ENCODE peak calls at places on chromosomes 4 and X, in eight cellular contexts. J is tibial nerve, Z is heart left ventricle, R is gastrocnemius medialis, O is OCI-LY7, X is upper lobe of right lung, F is right lobe of liver, L is GM23248. P is an unnamed sample.

GRCh38 chrX:57821703-57822375 is 88.4 kb downstream of the ZXDA start:
- DNase-seq in O (peak), X (no peak), Z (peak), R (peak), J (peak), L (peak), F (no peak), P (no peak)

GRCh38 chrX:69216911-69217310 is 51.7 kb upstream of the PJA1 start:
- DNase-seq in Z (no peak), F (no peak), R (no peak), J (no peak), O (no peak), X (peak), L (no peak), P (no peak)

GRCh38 chr4:5206391-5206790 is 155.1 kb downstream of the STK32B start:
- DNase-seq in L (peak), X (no peak), O (no peak), J (peak), R (peak), Z (peak), F (no peak), P (peak)

GRCh38 chr4:66585767-66586166 is 915.5 kb upstream of the EPHA5 start:
- DNase-seq in L (no peak), X (no peak), O (peak), Z (no peak), F (no peak), R (no peak), J (no peak), P (no peak)

GRCh38 chr4:113844369-113844768 is 82.8 kb upstream of the CAMK2D start:
- DNase-seq in Z (no peak), L (no peak), F (no peak), R (no peak), X (no peak), O (peak), J (no peak), P (no peak)

GRCh38 chrX:148784137-148784536 is 283.7 kb downstream of the AFF2 start:
- DNase-seq in R (no peak), J (no peak), O (no peak), Z (no peak), F (no peak), L (no peak), X (no peak), P (no peak)

GRCh38 chrX:31060013-31060412 is 11.8 kb downstream of the FTHL17 start:
- DNase-seq in O (no peak), Z (no peak), J (no peak), F (no peak), X (no peak), L (no peak), R (no peak), P (no peak)

GRCh38 chr4:177107288-177107901 is 202.3 kb upstream of the NEIL3 start:
- DNase-seq in J (no peak), O (no peak), X (no peak), R (no peak), Z (no peak), L (peak), F (no peak), P (no peak)

GRCh38 chr4:15963001-15963451 is at the start of gene FGFBP2:
- DNase-seq in X (no peak), Z (peak), L (peak), O (peak), R (no peak), F (peak), J (peak), P (no peak)

GRCh38 chr4:52588097-52588496 is 71.0 kb downstream of the USP46 start:
- DNase-seq in R (peak), Z (peak), O (peak), F (peak), L (peak), X (no peak), J (peak), P (peak)

GRCh38 chr4:188408244-188409067 is 269.2 kb downstream of the TRIML1 start:
- DNase-seq in L (peak), O (no peak), J (no peak), F (no peak), X (no peak), Z (no peak), R (no peak), P (no peak)

GRCh38 chrX:14359316-14359715 is 170.0 kb upstream of the GLRA2 start:
- DNase-seq in R (no peak), X (no peak), O (no peak), F (no peak), Z (no peak), J (no peak), L (no peak), P (no peak)

GRCh38 chr4:3630934-3631585 is 98.8 kb upstream of the LRPAP1 start:
- DNase-seq in O (no peak), R (no peak), F (peak), X (no peak), J (no peak), L (no peak), Z (no peak), P (no peak)

GRCh38 chr4:78629991-78630541 is 78.5 kb downstream of the ANXA3 start:
- DNase-seq in Z (no peak), L (no peak), J (no peak), R (no peak), O (no peak), X (no peak), F (no peak), P (no peak)

GRCh38 chr4:174475528-174475927 is 46.8 kb downstream of the HPGD start:
- DNase-seq in F (no peak), J (no peak), R (no peak), X (no peak), O (no peak), L (no peak), Z (no peak), P (no peak)

GRCh38 chr4:98663226-98664006 is 5.0 kb upstream of the TSPAN5 start:
- DNase-seq in X (no peak), F (peak), R (no peak), Z (peak), L (no peak), O (no peak), J (no peak), P (no peak)

GRCh38 chr4:152534541-152535231 is 1.2 kb downstream of the FBXW7 start:
- DNase-seq in X (peak), F (peak), Z (peak), R (peak), L (peak), O (peak), J (no peak), P (no peak)

GRCh38 chr4:149522031-149522430 is 293.6 kb downstream of the IQCM start:
- DNase-seq in L (no peak), J (no peak), Z (no peak), X (no peak), F (no peak), O (no peak), R (no peak), P (no peak)

GRCh38 chr4:2258091-2259035 is 3.5 kb downstream of the MXD4 start:
- DNase-seq in X (peak), J (no peak), O (no peak), L (no peak), F (peak), R (peak), Z (peak), P (no peak)

GRCh38 chr4:68895561-68896198 is 55.9 kb downstream of the UGT2A3 start:
- DNase-seq in F (no peak), J (no peak), X (no peak), Z (no peak), L (no peak), R (no peak), O (no peak), P (no peak)

GRCh38 chrX:2192584-2193272 is 308.0 kb downstream of the DHRSX start:
- DNase-seq in Z (no peak), J (no peak), L (no peak), F (no peak), R (no peak), O (no peak), X (no peak), P (no peak)

DNA sequence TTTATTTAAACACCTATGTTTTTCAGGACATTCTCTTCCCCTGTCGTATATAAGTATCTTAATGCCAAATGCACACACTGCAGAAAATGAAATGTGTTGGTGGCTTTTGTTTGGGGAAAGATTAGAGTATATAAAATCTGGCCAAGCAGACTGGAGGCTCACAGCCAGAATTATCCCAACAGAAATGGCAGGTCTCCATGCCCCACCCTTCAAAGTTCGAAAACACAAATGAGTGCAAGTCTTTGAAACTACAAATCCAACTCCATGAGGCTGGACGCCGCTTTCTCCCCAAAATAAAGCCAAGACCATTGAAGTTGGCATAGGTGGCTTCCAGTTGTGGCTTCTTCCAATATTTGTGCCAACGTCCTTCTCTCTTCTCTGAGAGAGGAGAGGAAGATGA is 72.0 kb downstream of the APBB2 start:
- DNase-seq in L (peak), O (no peak), J (peak), Z (no peak), R (peak), X (no peak), F (no peak), P (no peak)
- H3K27ac ChIP-seq in L (peak), O (no peak), J (peak), Z (peak), R (peak), X (peak), F (peak), P (peak)

DNA sequence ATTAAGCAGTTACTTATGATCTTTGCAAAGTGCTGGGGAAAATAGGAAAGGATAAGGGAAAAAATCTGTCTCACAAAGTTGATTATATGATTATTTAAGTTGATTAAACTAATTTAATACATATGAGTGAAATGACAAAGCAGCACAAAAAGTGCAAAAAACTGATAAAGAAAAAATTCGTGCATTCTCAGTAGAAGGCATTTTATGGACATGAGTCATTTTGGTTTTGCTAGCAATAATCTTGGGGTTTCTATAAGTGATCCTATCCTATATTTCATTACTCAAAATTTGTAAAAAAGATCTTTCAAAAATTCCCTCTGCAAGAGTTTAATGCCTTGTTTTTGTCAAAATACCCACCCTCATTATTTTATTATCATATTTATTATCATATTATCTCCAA is 224.2 kb upstream of the ANXA10 start:
- DNase-seq in L (peak), X (no peak), F (no peak), O (no peak), R (no peak), J (no peak), Z (no peak), P (no peak)
- H3K27ac ChIP-seq in L (no peak), X (no peak), F (no peak), O (no peak), R (no peak), J (no peak), Z (no peak), P (no peak)

GRCh38 chrX:39771089-39771488 is 326.7 kb downstream of the BCOR start:
- DNase-seq in L (no peak), F (no peak), J (no peak), O (no peak), Z (no peak), X (no peak), R (no peak), P (no peak)
- H3K27ac ChIP-seq in L (no peak), F (no peak), J (no peak), O (no peak), Z (no peak), X (no peak), R (no peak), P (no peak)

GRCh38 chr4:128459547-128459946 is 171.9 kb upstream of the PGRMC2 start:
- DNase-seq in X (no peak), O (no peak), Z (no peak), J (no peak), R (no peak), L (no peak), F (no peak), P (no peak)

GRCh38 chr4:128463006-128463405 is 175.4 kb upstream of the PGRMC2 start:
- DNase-seq in Z (no peak), F (no peak), R (no peak), J (no peak), L (no peak), X (no peak), O (no peak), P (no peak)

GRCh38 chr4:128465523-128465922 is 177.9 kb upstream of the PGRMC2 start:
- DNase-seq in O (no peak), F (no peak), Z (no peak), X (no peak), R (no peak), J (no peak), L (no peak), P (no peak)

GRCh38 chr4:128461300-128462103 is 173.9 kb upstream of the PGRMC2 start:
- DNase-seq in O (no peak), R (no peak), F (no peak), J (peak), Z (no peak), L (peak), X (no peak), P (no peak)

GRCh38 chr4:128462104-128462783 is 174.6 kb upstream of the PGRMC2 start:
- DNase-seq in F (no peak), O (no peak), X (no peak), R (no peak), L (no peak), Z (no peak), J (no peak), P (no peak)
- H3K27ac ChIP-seq in F (no peak), O (no peak), X (no peak), R (no peak), L (peak), Z (no peak), J (peak), P (no peak)

GRCh38 chrX:53093177-53093655 is 726 bp upstream of the KANTR start:
- DNase-seq in O (peak), Z (peak), J (peak), F (peak), X (peak), L (peak), R (peak), P (no peak)
- H3K27ac ChIP-seq in O (peak), Z (peak), J (peak), F (peak), X (peak), L (peak), R (peak), P (peak)

GRCh38 chr4:119738901-119739300 is 110.3 kb upstream of the PDE5A start:
- DNase-seq in J (no peak), F (no peak), O (no peak), R (no peak), X (no peak), L (no peak), Z (no peak), P (no peak)

GRCh38 chr4:119731778-119732177 is 103.2 kb upstream of the PDE5A start:
- DNase-seq in F (no peak), J (no peak), L (no peak), Z (no peak), X (no peak), R (no peak), O (no peak), P (no peak)

GRCh38 chr4:119733431-119733830 is 104.8 kb upstream of the PDE5A start:
- DNase-seq in Z (no peak), F (no peak), X (no peak), O (no peak), R (no peak), L (no peak), J (no peak), P (no peak)

GRCh38 chr4:119736559-119736958 is 108.0 kb upstream of the PDE5A start:
- DNase-seq in L (peak), J (no peak), X (no peak), F (no peak), R (no peak), O (no peak), Z (no peak), P (no peak)

GRCh38 chr4:119735136-119735770 is 106.6 kb upstream of the PDE5A start:
- DNase-seq in X (no peak), R (no peak), L (peak), Z (no peak), O (no peak), F (no peak), J (no peak), P (no peak)
- H3K27ac ChIP-seq in X (peak), R (peak), L (peak), Z (peak), O (no peak), F (no peak), J (peak), P (no peak)

GRCh38 chr4:27357283-27357682 is 496.6 kb downstream of the STIM2 start:
- DNase-seq in X (no peak), R (no peak), O (no peak), Z (no peak), F (no peak), J (no peak), L (peak), P (no peak)
- H3K27ac ChIP-seq in X (no peak), R (no peak), O (no peak), Z (no peak), F (no peak), J (no peak), L (no peak), P (no peak)

GRCh38 chr4:7964890-7965662 is 25.4 kb upstream of the AFAP1 start:
- DNase-seq in O (no peak), X (no peak), Z (peak), L (peak), J (peak), R (peak), F (peak), P (no peak)

GRCh38 chr4:7966281-7967062 is 26.8 kb upstream of the AFAP1 start:
- DNase-seq in X (no peak), Z (no peak), R (no peak), F (no peak), J (no peak), L (no peak), O (no peak), P (no peak)

GRCh38 chr4:7962609-7963508 is 23.2 kb upstream of the AFAP1 start:
- DNase-seq in X (no peak), O (no peak), Z (no peak), J (no peak), F (no peak), R (no peak), L (no peak), P (no peak)

GRCh38 chr4:7963691-7964090 is 24.0 kb upstream of the AFAP1 start:
- DNase-seq in O (no peak), J (no peak), L (no peak), R (no peak), Z (no peak), F (no peak), X (no peak), P (no peak)

GRCh38 chr4:7964459-7964858 is 24.8 kb upstream of the AFAP1 start:
- DNase-seq in F (no peak), L (no peak), Z (no peak), R (no peak), O (no peak), X (no peak), J (no peak), P (no peak)
- H3K27ac ChIP-seq in F (no peak), L (no peak), Z (no peak), R (peak), O (no peak), X (peak), J (no peak), P (no peak)

GRCh38 chr4:18578307-18578706 is 556.8 kb upstream of the LCORL start:
- DNase-seq in L (no peak), X (no peak), O (no peak), J (no peak), R (no peak), F (no peak), Z (no peak), P (no peak)

GRCh38 chr4:18582841-18583240 is 561.3 kb upstream of the LCORL start:
- DNase-seq in R (no peak), Z (no peak), J (no peak), O (no peak), L (no peak), F (no peak), X (no peak), P (no peak)

DNA sequence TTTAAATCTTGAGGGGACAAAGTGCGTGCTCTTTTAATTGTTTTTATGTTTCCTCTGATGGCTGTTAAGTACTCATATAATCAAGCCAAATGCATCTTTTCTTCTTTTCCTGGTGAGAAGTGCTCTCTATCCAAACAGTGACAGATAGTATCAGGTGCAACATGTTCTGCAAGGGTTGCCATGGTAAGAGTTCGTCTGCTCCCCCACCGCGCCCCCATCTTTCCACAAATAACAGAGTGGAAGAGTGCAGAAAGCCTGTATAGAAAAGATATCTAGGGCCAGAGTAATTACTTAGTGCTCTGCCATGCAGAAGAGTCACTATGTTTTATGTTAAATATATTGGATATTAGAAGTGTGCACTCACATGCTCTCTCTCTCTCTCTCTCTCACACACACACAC is 557.7 kb upstream of the LCORL start:
- DNase-seq in L (no peak), O (no peak), J (no peak), F (no peak), R (no peak), X (no peak), Z (no peak), P (no peak)
- H3K27ac ChIP-seq in L (no peak), O (no peak), J (no peak), F (no peak), R (no peak), X (no peak), Z (no peak), P (no peak)

DNA sequence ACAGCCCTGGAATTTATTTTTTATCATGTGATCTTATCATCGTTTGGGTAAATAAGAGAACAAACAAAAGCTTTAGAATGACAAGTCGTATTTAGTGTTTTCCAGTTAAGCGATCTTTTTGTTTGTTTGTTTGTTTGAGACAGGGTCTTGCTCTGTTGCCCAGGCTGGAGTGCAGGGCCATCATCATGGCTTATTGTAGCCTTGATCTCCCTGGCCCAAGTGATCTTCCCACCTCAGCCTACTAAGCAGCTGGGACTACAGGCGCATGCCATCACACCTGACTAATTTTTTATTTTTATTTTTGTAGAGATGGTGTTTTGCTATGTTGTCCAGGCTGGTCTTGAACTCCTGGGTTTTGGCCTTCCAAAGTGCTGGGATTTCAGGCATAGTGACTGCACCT is 57.1 kb upstream of the PDLIM3 start:
- DNase-seq in J (no peak), F (no peak), L (no peak), R (no peak), Z (no peak), O (no peak), X (no peak), P (no peak)
- H3K27ac ChIP-seq in J (no peak), F (no peak), L (no peak), R (peak), Z (no peak), O (no peak), X (no peak), P (no peak)